ENCODE peak calls at places on chromosomes 6 and 20, in nine cellular contexts. C is occipital lobe; F is thoracic aorta; K is uterus; B is activated CD4-positive, CD25-positive, alpha-beta regulatory T cell; G is WTC11; E is fibroblast of the aortic adventitia; Z is adrenal gland; X is fibroblast of lung. Q is an unnamed sample.

GRCh38 chr6:24858154-24858801 is 59.6 kb upstream of the ARMH2 start:
- DNase-seq in G (no peak), K (no peak), E (peak), B (no peak), C (no peak), F (no peak), Z (no peak), X (peak), Q (no peak)

GRCh38 chr6:11480541-11480940 is 57.0 kb upstream of the TMEM170B start:
- DNase-seq in C (no peak), K (no peak), B (no peak), X (no peak), F (no peak), G (no peak), Z (no peak), E (no peak), Q (no peak)

GRCh38 chr6:78868124-78868523 is 773 bp downstream of the IRAK1BP1 start:
- DNase-seq in X (no peak), G (no peak), C (no peak), K (no peak), B (no peak), F (no peak), E (peak), Z (no peak), Q (no peak)

GRCh38 chr6:2730353-2730752 is 20.4 kb downstream of the MYLK4 start:
- DNase-seq in X (no peak), E (no peak), G (no peak), F (no peak), B (no peak), K (no peak), C (no peak), Z (no peak), Q (no peak)

GRCh38 chr6:164283574-164283973 is 869.1 kb downstream of the QKI start:
- DNase-seq in G (no peak), K (no peak), F (no peak), B (no peak), X (no peak), C (no peak), Z (no peak), E (no peak), Q (no peak)

GRCh38 chr20:25720285-25720684 is 23.6 kb upstream of the ZNF337 start:
- DNase-seq in X (no peak), K (no peak), F (no peak), C (no peak), B (no peak), E (no peak), Z (no peak), G (no peak), Q (no peak)

GRCh38 chr6:53128842-53129241 is 19.8 kb downstream of the GCM1 start:
- DNase-seq in F (no peak), G (no peak), C (no peak), X (no peak), K (no peak), B (no peak), E (no peak), Z (no peak), Q (no peak)

GRCh38 chr20:46523696-46524328 is 10.5 kb upstream of the ZNF334 start:
- DNase-seq in K (no peak), E (peak), X (peak), G (peak), B (no peak), C (no peak), Z (no peak), F (no peak), Q (peak)

GRCh38 chr20:45341939-45342862 is 6.0 kb downstream of the SDC4 start:
- DNase-seq in X (no peak), F (no peak), C (no peak), G (peak), Z (peak), B (no peak), K (peak), E (peak), Q (peak)